ENCODE peak calls at places on chromosomes 3 and 15, in ten cellular contexts. P is MCF 10A, X is activated B cell treated with CpG ODN at 0.5 μM for 24 hours, B is endothelial cell, Z is left lung, R is HFFc6, I is GM23338, A is cardiac muscle cell, U is body of pancreas, M is AG10803. Y is an unnamed sample.

GRCh38 chr15:57923750-57924149 is 141.8 kb downstream of the ALDH1A2 start:
- DNase-seq in P (peak; percentile 67), X (no peak), B (no peak), Z (no peak), R (no peak), I (no peak), A (no peak), U (peak; percentile 68), M (no peak), Y (no peak)

GRCh38 chr15:73369073-73369694 is 426 bp upstream of the HCN4 start:
- DNase-seq in P (no peak), X (no peak), B (no peak), Z (no peak), R (no peak), I (peak; percentile 69), A (peak; percentile 47), U (no peak), M (no peak), Y (no peak)

GRCh38 chr15:91275844-91276243 is 175.8 kb downstream of the SV2B start:
- DNase-seq in P (no peak), X (no peak), B (no peak), Z (no peak), R (no peak), I (no peak), A (no peak), U (no peak), M (no peak), Y (no peak)

GRCh38 chr3:59321881-59322540 is 272.2 kb upstream of the CFAP20DC start:
- DNase-seq in P (no peak), X (no peak), B (no peak), Z (no peak), R (no peak), I (no peak), A (no peak), U (peak; percentile 4), M (peak; percentile 16), Y (no peak)

GRCh38 chr3:100002599-100003350 is 111.5 kb downstream of the FILIP1L start:
- DNase-seq in P (peak; percentile 89), X (no peak), B (no peak), Z (no peak), R (peak; percentile 82), I (no peak), A (no peak), U (peak; percentile 66), M (peak; percentile 91), Y (no peak)

GRCh38 chr3:195253981-195254432 is 17.0 kb downstream of the XXYLT1 start:
- DNase-seq in P (no peak), X (no peak), B (no peak), Z (no peak), R (no peak), I (no peak), A (no peak), U (no peak), M (no peak), Y (no peak)

GRCh38 chr3:18061737-18062136 is 319.3 kb upstream of the TBC1D5 start:
- DNase-seq in P (no peak), X (no peak), B (no peak), Z (no peak), R (peak; percentile 6), I (no peak), A (no peak), U (no peak), M (no peak), Y (no peak)

GRCh38 chr3:25493786-25494185 is 65.7 kb downstream of the RARB start:
- DNase-seq in P (no peak), X (no peak), B (no peak), Z (no peak), R (peak; percentile 4), I (no peak), A (no peak), U (no peak), M (peak; percentile 62), Y (no peak)

GRCh38 chr3:195450731-195451229 is 8.0 kb upstream of the ACAP2 start:
- DNase-seq in P (peak; percentile 55), X (no peak), B (no peak), Z (no peak), R (peak; percentile 47), I (no peak), A (no peak), U (peak; percentile 33), M (peak; percentile 78), Y (peak; percentile 63)

GRCh38 chr3:24111711-24112110 is 166.6 kb downstream of the NR1D2 start:
- DNase-seq in P (no peak), X (no peak), B (no peak), Z (no peak), R (no peak), I (no peak), A (no peak), U (no peak), M (no peak), Y (no peak)

GRCh38 chr3:81886081-81886480 is 124.6 kb upstream of the GBE1 start:
- DNase-seq in P (peak; percentile 6), X (no peak), B (no peak), Z (no peak), R (no peak), I (no peak), A (no peak), U (no peak), M (peak; percentile 38), Y (no peak)

GRCh38 chr15:100350434-100351226 is 8.9 kb upstream of the ADAMTS17 start:
- DNase-seq in P (peak; percentile 95), X (no peak), B (no peak), Z (no peak), R (no peak), I (no peak), A (no peak), U (peak; percentile 83), M (peak; percentile 58), Y (no peak)

GRCh38 chr3:46695962-46696922 is 2.8 kb upstream of the ALS2CL start:
- DNase-seq in P (peak; percentile 32), X (no peak), B (no peak), Z (no peak), R (peak; percentile 57), I (no peak), A (peak; percentile 67), U (peak; percentile 40), M (peak; percentile 49), Y (peak; percentile 62)

GRCh38 chr3:193554790-193555189 is at the start of gene ATP13A4:
- DNase-seq in P (peak; percentile 14), X (no peak), B (no peak), Z (peak; percentile 59), R (no peak), I (peak; percentile 49), A (no peak), U (peak; percentile 56), M (no peak), Y (no peak)

GRCh38 chr15:31265871-31266711 is 60.5 kb upstream of the KLF13 start:
- DNase-seq in P (no peak), X (peak; percentile 62), B (no peak), Z (peak; percentile 55), R (peak; percentile 18), I (no peak), A (no peak), U (peak; percentile 68), M (peak; percentile 51), Y (peak; percentile 82)
- TF ChIP-seq CTCF in P (no peak), X (no peak), B (no peak), Z (no peak), R (no peak), I (no peak), A (no peak), U (no peak), M (no peak), Y (no peak)

GRCh38 chr3:157154563-157155333 is 5.2 kb downstream of the CCNL1 start:
- DNase-seq in P (no peak), X (no peak), B (no peak), Z (no peak), R (no peak), I (no peak), A (no peak), U (no peak), M (no peak), Y (no peak)
- TF ChIP-seq CTCF in P (no peak), X (no peak), B (no peak), Z (no peak), R (no peak), I (no peak), A (no peak), U (no peak), M (no peak), Y (no peak)

GRCh38 chr15:83449250-83449671 is 2.1 kb downstream of the SH3GL3 start:
- DNase-seq in P (no peak), X (no peak), B (no peak), Z (no peak), R (no peak), I (no peak), A (peak; percentile 53), U (no peak), M (no peak), Y (no peak)

GRCh38 chr15:83445653-83446052 is 1.5 kb upstream of the SH3GL3 start:
- DNase-seq in P (no peak), X (no peak), B (no peak), Z (no peak), R (no peak), I (no peak), A (peak; percentile 50), U (no peak), M (no peak), Y (no peak)

GRCh38 chr15:83446417-83446816 is 724 bp upstream of the SH3GL3 start:
- DNase-seq in P (no peak), X (no peak), B (no peak), Z (no peak), R (no peak), I (no peak), A (no peak), U (no peak), M (no peak), Y (no peak)

GRCh38 chr15:83444936-83445335 is 2.2 kb upstream of the SH3GL3 start:
- DNase-seq in P (no peak), X (no peak), B (no peak), Z (no peak), R (no peak), I (no peak), A (no peak), U (no peak), M (no peak), Y (no peak)

GRCh38 chr15:83446904-83447708 is at the start of gene SH3GL3:
- DNase-seq in P (peak; percentile 82), X (no peak), B (peak; percentile 74), Z (peak; percentile 78), R (peak; percentile 67), I (peak; percentile 93), A (peak; percentile 93), U (peak; percentile 81), M (peak; percentile 67), Y (peak; percentile 54)
- TF ChIP-seq CTCF in P (peak; percentile 51), X (no peak), B (no peak), Z (no peak), R (peak; percentile 63), I (peak; percentile 61), A (peak; percentile 54), U (peak; percentile 28), M (peak; percentile 61), Y (no peak)

GRCh38 chr3:186772886-186773417 is 10.4 kb upstream of the EIF4A2 start:
- DNase-seq in P (no peak), X (peak; percentile 67), B (no peak), Z (peak; percentile 88), R (no peak), I (peak; percentile 70), A (no peak), U (peak; percentile 70), M (peak; percentile 41), Y (peak; percentile 89)

GRCh38 chr3:186772281-186772885 is 11.0 kb upstream of the EIF4A2 start:
- DNase-seq in P (no peak), X (no peak), B (no peak), Z (no peak), R (no peak), I (peak; percentile 30), A (no peak), U (no peak), M (no peak), Y (no peak)

GRCh38 chr3:186779204-186779603 is 4.2 kb upstream of the EIF4A2 start:
- DNase-seq in P (no peak), X (no peak), B (no peak), Z (no peak), R (no peak), I (no peak), A (no peak), U (no peak), M (no peak), Y (no peak)

GRCh38 chr3:186775999-186776398 is 7.4 kb upstream of the EIF4A2 start:
- DNase-seq in P (no peak), X (no peak), B (no peak), Z (no peak), R (no peak), I (peak; percentile 76), A (no peak), U (no peak), M (no peak), Y (no peak)
- TF ChIP-seq CTCF in P (no peak), X (no peak), B (no peak), Z (no peak), R (no peak), I (peak; percentile 27), A (peak; percentile 30), U (no peak), M (no peak), Y (no peak)